ENCODE peak calls at places on chromosome 17, in four cellular contexts. Z, D, L and Q are unnamed samples.

GRCh38 chr17:42312285-42313130 is 24.2 kb downstream of the STAT5A start:
- DNase-seq in D (no peak), Z (peak), L (peak), Q (peak)

GRCh38 chr17:79747508-79748295 is 17.0 kb downstream of the ENPP7 start:
- DNase-seq in D (no peak), L (no peak), Z (no peak), Q (no peak)

GRCh38 chr17:1181769-1182137 is 2.0 kb upstream of the ABR start:
- DNase-seq in D (no peak), L (no peak), Z (no peak), Q (no peak)

GRCh38 chr17:9244066-9245052 is 223.0 kb downstream of the NTN1 start:
- DNase-seq in Z (no peak), L (peak), D (peak), Q (no peak)

GRCh38 chr17:77527394-77527793 is 386.6 kb downstream of the SEC14L1 start:
- DNase-seq in L (no peak), Z (no peak), D (no peak), Q (no peak)

GRCh38 chr17:55710829-55711496 is 11.7 kb downstream of the TMEM100 start:
- DNase-seq in Z (no peak), L (no peak), D (no peak), Q (no peak)

GRCh38 chr17:36495076-36495578 is 8.6 kb downstream of the ZNHIT3 start:
- DNase-seq in Z (no peak), D (no peak), L (no peak), Q (no peak)

GRCh38 chr17:46832945-46833839 is 14.7 kb upstream of the WNT3 start:
- DNase-seq in Z (no peak), L (peak), D (peak), Q (no peak)

GRCh38 chr17:80481284-80482057 is 5.1 kb upstream of the NPTX1 start:
- DNase-seq in Z (no peak), L (no peak), D (no peak), Q (no peak)

GRCh38 chr17:44878627-44879221 is 20.5 kb downstream of the EFTUD2 start:
- DNase-seq in L (peak), D (no peak), Z (peak), Q (no peak)

GRCh38 chr17:67582632-67583230 is 135.0 kb upstream of the NOL11 start:
- DNase-seq in D (no peak), L (no peak), Z (no peak), Q (no peak)

GRCh38 chr17:77433385-77434135 is 292.8 kb downstream of the SEC14L1 start:
- DNase-seq in D (no peak), L (peak), Z (peak), Q (no peak)

GRCh38 chr17:40552806-40553693 is 12.2 kb downstream of the CCR7 start:
- DNase-seq in D (no peak), L (peak), Z (peak), Q (peak)

GRCh38 chr17:44002141-44002848 is 2.1 kb upstream of the NAGS start:
- DNase-seq in D (peak), Z (no peak), L (peak), Q (no peak)

GRCh38 chr17:69047368-69048263 is 13.1 kb downstream of the ABCA9 start:
- DNase-seq in L (peak), D (peak), Z (no peak), Q (no peak)

GRCh38 chr17:77698903-77699615 is 259.4 kb upstream of the TNRC6C start:
- DNase-seq in Z (no peak), L (no peak), D (no peak), Q (peak)

GRCh38 chr17:21376585-21376834 is 353 bp downstream of the KCNJ12 start:
- DNase-seq in D (no peak), L (no peak), Z (no peak), Q (no peak)

GRCh38 chr17:81345211-81346089 is 49.8 kb upstream of the BAHCC1 start:
- DNase-seq in Z (peak), L (peak), D (peak), Q (peak)

GRCh38 chr17:59219370-59219769 is 941 bp upstream of the GDPD1 start:
- DNase-seq in L (no peak), Z (no peak), D (no peak), Q (no peak)

GRCh38 chr17:54899721-54900456 is 763 bp upstream of the TOM1L1 start:
- DNase-seq in Z (no peak), L (no peak), D (no peak), Q (no peak)

GRCh38 chr17:41653421-41654133 is 29.2 kb upstream of the KRT17 start:
- DNase-seq in L (no peak), Z (no peak), D (no peak), Q (no peak)

GRCh38 chr17:39676198-39676819 is 8.1 kb downstream of the PNMT start:
- DNase-seq in L (no peak), Z (peak), D (no peak), Q (no peak)

GRCh38 chr17:67386965-67387551 is 10.0 kb downstream of the PITPNC1 start:
- DNase-seq in Z (peak), L (peak), D (no peak), Q (no peak)

GRCh38 chr17:30091166-30091670 is 25.4 kb upstream of the NSRP1 start:
- DNase-seq in Z (no peak), D (no peak), L (no peak), Q (no peak)

GRCh38 chr17:31645351-31645750 is 213.7 kb downstream of the COPRS start:
- DNase-seq in D (no peak), Z (no peak), L (no peak), Q (no peak)

GRCh38 chr17:2259769-2260536 is 43.6 kb downstream of the SMG6 start:
- DNase-seq in Z (peak), L (peak), D (no peak), Q (no peak)

GRCh38 chr17:49277638-49278037 is 47.1 kb upstream of the PHOSPHO1 start:
- DNase-seq in D (no peak), L (peak), Z (no peak), Q (no peak)

GRCh38 chr17:30304778-30305177 is 13.0 kb upstream of the BLMH start:
- DNase-seq in Z (no peak), L (no peak), D (no peak), Q (no peak)

GRCh38 chr17:13017623-13018462 is at the start of gene ELAC2:
- DNase-seq in L (peak), D (peak), Z (peak), Q (peak)
- TF ChIP-seq CTCF in L (no peak), D (no peak), Z (no peak), Q (peak)

GRCh38 chr17:34182036-34182803 is 72.9 kb upstream of the CCL2 start:
- DNase-seq in L (no peak), D (no peak), Z (no peak), Q (no peak)
- TF ChIP-seq CTCF in L (no peak), D (no peak), Z (no peak), Q (no peak)

DNA sequence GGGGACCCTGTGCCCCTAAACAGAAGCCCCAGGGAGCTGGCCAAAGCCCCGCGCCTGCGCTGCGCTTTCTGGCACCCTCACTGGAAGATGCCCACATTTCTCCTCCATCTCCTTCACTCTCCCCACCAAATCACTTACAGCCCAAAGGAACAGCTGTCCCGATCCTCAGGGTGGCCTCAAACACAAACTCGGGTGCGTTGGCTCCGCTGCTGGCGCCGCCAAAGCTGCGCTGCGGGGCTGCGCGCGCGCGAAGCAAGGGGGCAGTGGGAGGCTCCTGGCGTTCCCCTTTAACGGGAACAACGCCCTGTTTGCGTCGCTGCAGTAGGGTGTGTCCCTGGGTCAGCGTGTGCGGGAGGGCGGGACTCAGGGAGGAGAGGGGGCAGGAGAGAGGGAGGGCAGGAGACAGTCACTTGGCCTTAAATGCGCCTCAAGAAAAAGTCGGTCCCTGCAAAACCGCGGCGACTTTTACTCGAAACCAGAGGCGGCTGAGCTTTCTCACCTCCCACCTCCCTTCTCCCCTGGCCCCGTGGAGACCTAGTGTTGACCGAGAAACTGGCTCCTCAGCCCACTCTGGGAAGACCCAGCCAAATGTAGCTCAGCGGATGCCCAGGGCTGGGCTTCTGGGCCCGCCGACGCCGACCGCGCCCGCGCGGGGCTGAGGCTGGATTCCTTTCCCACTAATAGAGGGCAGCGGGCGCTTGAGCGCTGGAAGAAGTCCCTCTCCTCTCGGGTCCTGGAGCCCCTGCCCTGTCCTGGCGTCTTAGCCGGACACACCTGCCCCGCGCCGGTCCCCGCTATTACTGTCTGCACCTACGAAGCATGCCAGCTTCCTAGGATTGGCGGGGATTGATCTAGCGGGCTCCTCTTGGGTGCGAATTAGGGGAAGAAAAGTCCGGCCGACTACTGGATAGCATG is 2.6 kb downstream of the PMP22 start:
- DNase-seq in D (peak), Z (no peak), L (peak), Q (no peak)
- TF ChIP-seq CTCF in D (peak), Z (no peak), L (no peak), Q (no peak)

GRCh38 chr17:3804503-3804931 is 3.5 kb upstream of the ITGAE start:
- DNase-seq in L (peak), Z (peak), D (no peak), Q (no peak)
- TF ChIP-seq CTCF in L (no peak), Z (no peak), D (no peak), Q (no peak)